ENCODE peak calls at places on chromosomes 7 and 10, in four cellular contexts. T is IMR-90, D is breast epithelium, Y is ovary. Q is an unnamed sample. For H3K36me3 and H3K4me1, the result is how much of the 10 kb centered on the place peaks cover.

GRCh38 chr7:31883761-31884164 is 186.4 kb downstream of the PDE1C start:
- DNase-seq in Y (no peak), D (no peak), T (peak), Q (no peak)

GRCh38 chr7:101631224-101631714 is 2.2 kb upstream of the MYL10 start:
- DNase-seq in Y (no peak), T (no peak), D (no peak), Q (peak)

GRCh38 chr7:44885394-44886317 is at the start of gene PURB:
- DNase-seq in T (peak), Y (peak), D (peak), Q (peak)

GRCh38 chr7:77393261-77393660 is 22.9 kb downstream of the GSAP start:
- DNase-seq in D (no peak), T (peak), Y (no peak), Q (no peak)

GRCh38 chr7:124914298-124914697 is 15.3 kb downstream of the POT1 start:
- DNase-seq in D (no peak), Y (no peak), T (no peak), Q (no peak)

GRCh38 chr7:132190683-132191082 is 385.6 kb downstream of the PLXNA4 start:
- DNase-seq in T (no peak), D (no peak), Y (no peak), Q (no peak)

GRCh38 chr7:144019457-144019856 is 19.3 kb downstream of the OR6B1 start:
- DNase-seq in D (no peak), Y (no peak), T (peak), Q (no peak)

GRCh38 chr7:17184805-17185689 is 113.4 kb upstream of the AHR start:
- DNase-seq in Y (no peak), D (no peak), T (peak), Q (no peak)

GRCh38 chr7:151316896-151317295 is 24.7 kb upstream of the NUB1 start:
- DNase-seq in T (no peak), D (no peak), Y (no peak), Q (no peak)

GRCh38 chr7:157440346-157441022 is 103.7 kb downstream of the DNAJB6 start:
- DNase-seq in Y (no peak), D (peak), T (no peak), Q (no peak)

GRCh38 chr10:60377955-60378354 is 11.7 kb downstream of the ANK3 start:
- DNase-seq in T (peak), Y (no peak), D (no peak), Q (no peak)

GRCh38 chr7:71019703-71020102 is 112.2 kb upstream of the GALNT17 start:
- DNase-seq in T (no peak), Y (peak), D (no peak), Q (peak)

GRCh38 chr7:83824214-83824613 is 175.3 kb upstream of the SEMA3E start:
- DNase-seq in T (peak), D (no peak), Y (no peak), Q (no peak)

GRCh38 chr7:11557627-11558026 is 274.4 kb downstream of the THSD7A start:
- DNase-seq in Y (no peak), D (no peak), T (no peak), Q (no peak)

GRCh38 chr7:84159435-84159834 is 35.2 kb downstream of the SEMA3A start:
- DNase-seq in Y (no peak), D (no peak), T (no peak), Q (no peak)

GRCh38 chr10:677750-678661 is 11.5 kb downstream of the DIP2C start:
- DNase-seq in Y (no peak), D (no peak), T (no peak), Q (no peak)

GRCh38 chr7:137146552-137146961 is 197.0 kb downstream of the PTN start:
- DNase-seq in D (no peak), Y (no peak), T (peak), Q (no peak)

GRCh38 chr10:35127289-35127891 is 744 bp downstream of the CREM start:
- DNase-seq in T (peak), D (peak), Y (peak), Q (peak)

GRCh38 chr7:101099969-101100781 is 14.9 kb downstream of the TRIM56 start:
- DNase-seq in T (peak), Y (peak), D (peak), Q (peak)

GRCh38 chr7:1775389-1775788 is 105.3 kb downstream of the ELFN1 start:
- DNase-seq in Y (no peak), D (no peak), T (no peak), Q (no peak)

GRCh38 chr7:28135296-28135695 is 45.3 kb downstream of the JAZF1 start:
- DNase-seq in T (no peak), Y (peak), D (no peak), Q (no peak)

GRCh38 chr10:49645417-49646255 is 31.8 kb downstream of the CHAT start:
- DNase-seq in Y (peak), T (no peak), D (peak), Q (no peak)

GRCh38 chr7:16913643-16914042 is 31.9 kb upstream of the AGR3 start:
- DNase-seq in Y (no peak), T (no peak), D (no peak), Q (no peak)

GRCh38 chr10:99859585-99859984 is 77.1 kb downstream of the ABCC2 start:
- DNase-seq in Y (no peak), D (no peak), T (no peak), Q (no peak)

GRCh38 chr7:16840094-16840493 is 35.3 kb upstream of the AGR2 start:
- DNase-seq in Y (no peak), T (no peak), D (no peak), Q (no peak)

GRCh38 chr7:35584990-35585389 is 109.9 kb downstream of the HERPUD2 start:
- DNase-seq in Y (no peak), T (no peak), D (no peak), Q (no peak)

GRCh38 chr7:16916111-16916639 is 34.4 kb upstream of the AGR3 start:
- DNase-seq in T (peak), Y (no peak), D (no peak), Q (no peak)

GRCh38 chr10:52440612-52441285 is 126.7 kb downstream of the DKK1 start:
- DNase-seq in T (no peak), Y (no peak), D (no peak), Q (no peak)

DNA sequence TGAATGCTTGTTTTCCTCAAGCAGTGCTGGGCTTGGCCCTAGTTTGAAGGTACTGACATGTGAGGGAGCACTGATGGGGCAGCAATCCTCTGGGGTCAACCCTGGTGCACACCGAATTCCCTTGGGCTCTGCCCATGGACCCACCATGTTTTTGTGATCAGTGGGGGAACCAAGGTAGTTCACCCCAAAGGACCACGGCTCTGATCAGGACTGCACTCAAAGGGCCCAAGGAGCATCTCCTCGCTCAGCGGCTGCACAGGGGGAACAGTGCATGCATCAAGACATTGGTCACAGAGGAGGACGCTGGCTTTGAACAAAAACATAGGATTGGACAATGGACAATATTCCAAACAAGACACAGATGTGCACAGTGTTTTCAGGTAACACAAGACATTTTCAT is 12.7 kb downstream of the CXCL12 start:
- DNase-seq in D (no peak), T (no peak), Y (no peak), Q (no peak)
- H3K36me3 ChIP-seq in D (under half), T (under half), Y (under half), Q (under half)

DNA sequence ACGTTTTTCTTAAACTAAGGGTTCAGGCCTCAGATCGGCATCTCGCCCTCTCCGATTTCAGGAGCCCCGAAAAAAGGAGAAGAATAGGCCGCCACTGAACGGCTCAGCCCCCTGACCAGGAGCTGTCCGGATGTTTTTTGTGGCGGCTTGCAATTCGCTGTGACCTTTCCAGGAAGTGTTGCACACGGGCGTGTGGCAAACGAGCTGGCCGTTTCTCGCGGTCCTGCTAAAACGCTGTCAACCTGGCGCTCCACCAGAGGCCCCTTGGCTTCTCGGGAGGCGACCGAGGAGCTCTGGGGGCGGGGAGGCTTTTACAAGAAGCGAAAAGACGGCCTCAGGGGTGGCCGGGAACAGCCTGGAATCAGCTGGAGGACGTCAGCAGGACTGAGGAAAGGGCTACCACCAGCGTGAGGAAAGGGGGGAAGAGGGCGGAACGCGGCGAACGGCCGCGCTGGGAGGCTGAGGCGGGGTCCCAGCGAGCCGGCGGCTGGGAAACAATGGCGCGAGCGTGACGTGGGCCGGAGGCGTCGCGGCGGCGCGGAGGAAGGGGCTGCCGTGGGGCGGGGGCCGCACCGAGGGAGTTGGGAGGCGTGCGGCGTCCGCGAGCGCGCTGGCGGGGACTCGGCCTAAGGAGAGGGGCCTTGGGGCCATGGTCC is 493 bp downstream of the NT5C2 start:
- DNase-seq in T (peak), Y (peak), D (peak), Q (peak)
- TF ChIP-seq POLR2A in T (no peak), Y (no peak), D (peak), Q (peak)

DNA sequence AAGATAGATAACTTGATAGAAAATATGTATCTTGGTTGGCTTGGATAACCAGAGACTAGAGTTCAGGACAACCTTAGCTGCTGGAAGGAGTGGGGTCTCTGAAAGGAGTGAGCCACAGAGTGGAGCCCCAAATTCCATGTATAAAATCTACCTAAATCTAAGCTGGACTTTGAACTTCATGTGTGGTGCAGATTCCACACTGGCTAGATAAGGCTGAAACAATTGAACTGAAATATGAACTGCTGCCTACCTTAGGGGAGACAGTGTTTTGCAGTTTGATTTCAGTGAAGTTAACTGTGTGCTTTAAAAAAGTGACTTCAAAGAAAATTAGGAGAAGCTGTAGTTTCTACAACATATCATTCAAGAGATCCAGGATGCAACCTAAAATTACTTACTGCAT is 123.9 kb downstream of the LRMDA start:
- DNase-seq in D (no peak), Y (no peak), T (no peak), Q (no peak)
- H3K4me1 ChIP-seq in D (under half), Y (under half), T (under half), Q (under half)

DNA sequence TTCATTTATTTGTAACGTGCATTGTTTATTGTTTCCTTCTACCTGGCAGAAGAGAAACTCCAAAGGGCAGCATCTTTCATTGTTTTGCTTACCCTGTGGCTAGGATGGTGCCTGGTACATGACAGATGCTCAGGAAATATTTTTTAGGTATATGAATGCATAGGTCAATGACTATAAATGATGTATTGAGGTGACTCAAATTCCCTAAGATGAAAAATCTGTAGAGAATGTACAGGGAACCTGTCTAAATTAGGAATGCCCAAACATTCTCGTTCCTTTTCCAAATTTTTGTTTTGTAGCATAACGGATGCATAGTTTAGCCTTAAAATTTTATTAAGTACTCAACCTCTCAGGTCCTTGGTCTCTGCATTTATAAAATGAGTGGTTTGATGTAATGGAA is 71.6 kb downstream of the NRP1 start:
- DNase-seq in D (no peak), T (no peak), Y (no peak), Q (no peak)
- H3K36me3 ChIP-seq in D (under half), T (under half), Y (under half), Q (under half)

GRCh38 chr7:116505823-116506222 is 6.3 kb downstream of the CAV2 start:
- DNase-seq in D (no peak), T (no peak), Y (no peak), Q (no peak)
- TF ChIP-seq POLR2A in D (no peak), T (no peak), Y (no peak), Q (no peak)